ENCODE peak calls at places on chromosome 14, in ten cellular contexts. M is RWPE1; L is tibial artery; I is activated CD8-positive, alpha-beta T cell treated with anti-CD3 and anti-CD28 coated beads for 36 hours; P is AG09309; S is HCT116; W is GM13976; Y is testis; X is GM20000; F is psoas muscle. O is an unnamed sample.

GRCh38 chr14:87017335-87017734 is 975.6 kb downstream of the GALC start:
- DNase-seq in M (no peak), L (no peak), I (no peak), P (no peak), S (no peak), W (no peak), Y (no peak), X (no peak), F (no peak), O (no peak)

GRCh38 chr14:93263416-93263815 is 56.4 kb downstream of the UBR7 start:
- DNase-seq in M (no peak), L (no peak), I (no peak), P (no peak), S (no peak), W (no peak), Y (no peak), X (no peak), F (no peak), O (peak; percentile 60)

GRCh38 chr14:99777956-99778355 is 15.3 kb upstream of the EML1 start:
- DNase-seq in M (no peak), L (no peak), I (no peak), P (no peak), S (no peak), W (no peak), Y (no peak), X (no peak), F (no peak), O (peak; percentile 22)

GRCh38 chr14:68248481-68249255 is 429.1 kb downstream of the RAD51B start:
- DNase-seq in M (peak; percentile 39), L (peak; percentile 69), I (no peak), P (no peak), S (peak; percentile 28), W (peak; percentile 52), Y (no peak), X (peak; percentile 45), F (peak; percentile 49), O (peak; percentile 93)

GRCh38 chr14:64723691-64724577 is 19.7 kb downstream of the PLEKHG3 start:
- DNase-seq in M (no peak), L (peak; percentile 84), I (peak; percentile 16), P (no peak), S (no peak), W (no peak), Y (no peak), X (no peak), F (no peak), O (no peak)

GRCh38 chr14:98177551-98177950 is 1094.4 kb downstream of the BCL11B start:
- DNase-seq in M (no peak), L (no peak), I (peak; percentile 90), P (no peak), S (no peak), W (no peak), Y (no peak), X (no peak), F (no peak), O (no peak)

GRCh38 chr14:59482120-59482434 is 2.1 kb downstream of the L3HYPDH start:
- DNase-seq in M (no peak), L (no peak), I (no peak), P (no peak), S (no peak), W (no peak), Y (no peak), X (no peak), F (no peak), O (no peak)

GRCh38 chr14:99524091-99524661 is 43.0 kb downstream of the CCNK start:
- DNase-seq in M (no peak), L (no peak), I (no peak), P (no peak), S (no peak), W (no peak), Y (no peak), X (no peak), F (peak; percentile 20), O (no peak)

GRCh38 chr14:100152091-100152490 is 7.4 kb downstream of the DEGS2 start:
- DNase-seq in M (no peak), L (no peak), I (no peak), P (no peak), S (no peak), W (no peak), Y (no peak), X (no peak), F (no peak), O (no peak)

GRCh38 chr14:30710870-30711269 is 88.8 kb downstream of the SCFD1 start:
- DNase-seq in M (no peak), L (no peak), I (no peak), P (peak; percentile 35), S (no peak), W (no peak), Y (no peak), X (no peak), F (no peak), O (no peak)

GRCh38 chr14:70317969-70318634 is 41.4 kb downstream of the COX16 start:
- DNase-seq in M (peak; percentile 20), L (no peak), I (peak; percentile 9), P (peak; percentile 27), S (peak; percentile 38), W (peak; percentile 20), Y (peak; percentile 72), X (peak; percentile 24), F (no peak), O (peak; percentile 72)

GRCh38 chr14:89455412-89455811 is 38.4 kb upstream of the FOXN3 start:
- DNase-seq in M (no peak), L (no peak), I (no peak), P (no peak), S (no peak), W (no peak), Y (peak; percentile 65), X (no peak), F (no peak), O (no peak)

GRCh38 chr14:104913413-104913812 is 11.3 kb upstream of the PLD4 start:
- DNase-seq in M (no peak), L (no peak), I (no peak), P (no peak), S (no peak), W (no peak), Y (no peak), X (no peak), F (no peak), O (no peak)

GRCh38 chr14:106790189-106791036 is 1264.0 kb downstream of the TMEM121 start:
- DNase-seq in M (peak; percentile 26), L (no peak), I (peak; percentile 92), P (no peak), S (no peak), W (peak; percentile 77), Y (peak; percentile 87), X (peak; percentile 71), F (peak; percentile 41), O (no peak)

GRCh38 chr14:53668861-53669260 is 287.8 kb downstream of the BMP4 start:
- DNase-seq in M (no peak), L (no peak), I (no peak), P (peak; percentile 67), S (no peak), W (no peak), Y (no peak), X (no peak), F (no peak), O (peak; percentile 9)

GRCh38 chr14:64730681-64731080 is 26.5 kb downstream of the PLEKHG3 start:
- DNase-seq in M (no peak), L (peak; percentile 63), I (no peak), P (no peak), S (no peak), W (no peak), Y (no peak), X (no peak), F (no peak), O (no peak)

GRCh38 chr14:59707778-59708635 is 131.4 kb upstream of the CCDC175 start:
- DNase-seq in M (no peak), L (no peak), I (no peak), P (no peak), S (no peak), W (no peak), Y (no peak), X (no peak), F (no peak), O (no peak)

GRCh38 chr14:81302613-81303012 is 81.9 kb upstream of the GTF2A1 start:
- DNase-seq in M (no peak), L (no peak), I (no peak), P (no peak), S (peak; percentile 66), W (no peak), Y (no peak), X (no peak), F (no peak), O (no peak)
- TF ChIP-seq CTCF in M (no peak), L (no peak), I (no peak), P (no peak), S (peak; percentile 4), W (no peak), Y (no peak), X (no peak), F (no peak), O (no peak)

GRCh38 chr14:21454843-21455550 is 926 bp downstream of the CHD8 start:
- DNase-seq in M (peak; percentile 16), L (no peak), I (no peak), P (no peak), S (no peak), W (no peak), Y (no peak), X (no peak), F (no peak), O (no peak)

GRCh38 chr14:21455592-21455911 is 371 bp downstream of the CHD8 start:
- DNase-seq in M (no peak), L (no peak), I (no peak), P (no peak), S (no peak), W (no peak), Y (no peak), X (no peak), F (no peak), O (no peak)

GRCh38 chr14:21455912-21456667 is at the start of gene CHD8:
- DNase-seq in M (peak; percentile 99), L (peak; percentile 100), I (peak; percentile 100), P (peak; percentile 98), S (peak; percentile 99), W (peak; percentile 97), Y (peak; percentile 100), X (peak; percentile 95), F (peak; percentile 100), O (peak; percentile 100)
- TF ChIP-seq CTCF in M (peak; percentile 77), L (peak; percentile 48), I (peak; percentile 45), P (peak; percentile 61), S (peak; percentile 79), W (peak; percentile 64), Y (peak; percentile 43), X (peak; percentile 38), F (peak; percentile 61), O (peak; percentile 51)

GRCh38 chr14:76686646-76687045 is 74.6 kb upstream of the VASH1 start:
- DNase-seq in M (no peak), L (no peak), I (no peak), P (no peak), S (no peak), W (no peak), Y (no peak), X (no peak), F (no peak), O (no peak)
- TF ChIP-seq CTCF in M (no peak), L (no peak), I (no peak), P (no peak), S (no peak), W (no peak), Y (no peak), X (no peak), F (no peak), O (no peak)

DNA sequence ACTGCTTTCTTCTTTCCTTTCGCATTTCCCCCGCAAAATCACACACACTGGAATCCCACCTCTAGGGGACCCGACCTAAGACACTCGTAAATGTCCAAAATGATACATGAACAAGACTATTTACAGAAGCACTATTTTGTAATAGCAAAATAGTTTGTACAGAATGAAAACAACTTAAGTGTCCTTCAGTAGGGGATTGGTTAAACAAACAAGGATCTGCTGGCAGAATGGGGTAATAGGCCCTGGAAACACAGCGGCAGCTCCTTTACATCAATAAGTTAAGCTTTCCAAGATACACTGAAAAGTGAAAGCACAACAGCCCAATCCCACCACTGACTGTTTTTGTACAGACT is 48.8 kb downstream of the LTBP2 start:
- DNase-seq in M (no peak), L (no peak), I (no peak), P (no peak), S (no peak), W (no peak), Y (no peak), X (no peak), F (no peak), O (peak; percentile 80)
- TF ChIP-seq CTCF in M (no peak), L (no peak), I (no peak), P (no peak), S (no peak), W (no peak), Y (no peak), X (no peak), F (no peak), O (no peak)

O was measured in cardiac fibroblast.